ENCODE peak calls at places on chromosomes 7 and 10, in six cellular contexts. F is HCT116, X is SK-N-SH, S is GM23248, U is neural progenitor cell, C is IMR-90. G is an unnamed sample.

GRCh38 chr7:90709501-90710465 is 113.7 kb downstream of the CDK14 start:
- DNase-seq in C (peak; percentile 78), X (no peak), U (no peak), S (peak; percentile 70), F (no peak), G (peak; percentile 68)

GRCh38 chr7:41536116-41536515 is 166.8 kb downstream of the INHBA start:
- DNase-seq in U (no peak), X (no peak), S (no peak), F (no peak), C (no peak), G (peak; percentile 56)

GRCh38 chr10:32961343-32961891 is 3.4 kb upstream of the ITGB1 start:
- DNase-seq in X (no peak), U (no peak), S (no peak), C (no peak), F (no peak), G (no peak)

GRCh38 chr10:110522365-110522988 is 24.8 kb downstream of the DUSP5 start:
- DNase-seq in C (peak; percentile 65), U (no peak), X (no peak), F (no peak), S (peak; percentile 54), G (peak; percentile 73)

GRCh38 chr7:11486271-11486670 is 345.7 kb downstream of the THSD7A start:
- DNase-seq in U (no peak), F (no peak), X (no peak), S (peak; percentile 7), C (no peak), G (no peak)

GRCh38 chr10:131337656-131338055 is 26.1 kb upstream of the TCERG1L start:
- DNase-seq in U (no peak), F (no peak), X (no peak), S (no peak), C (no peak), G (no peak)

GRCh38 chr7:95104739-95105138 is 197.3 kb downstream of the PPP1R9A start:
- DNase-seq in F (peak; percentile 6), C (no peak), X (no peak), U (no peak), S (no peak), G (peak; percentile 38)

GRCh38 chr7:27192546-27193334 is 7.2 kb downstream of the HOXA13 start:
- DNase-seq in U (peak; percentile 53), C (no peak), S (peak; percentile 66), F (no peak), X (peak; percentile 67), G (no peak)

GRCh38 chr7:38628630-38629385 is 2.4 kb downstream of the AMPH start:
- DNase-seq in U (no peak), F (no peak), X (no peak), C (peak; percentile 82), S (peak; percentile 85), G (peak; percentile 76)

GRCh38 chr10:82221750-82222149 is 346.8 kb downstream of the NRG3 start:
- DNase-seq in S (no peak), F (no peak), X (no peak), U (peak; percentile 23), C (no peak), G (no peak)

GRCh38 chr7:46072722-46073121 is 151.7 kb upstream of the IGFBP3 start:
- DNase-seq in S (peak; percentile 22), F (no peak), C (no peak), U (no peak), X (no peak), G (peak; percentile 45)

GRCh38 chr7:157650131-157650631 is 313.4 kb downstream of the DNAJB6 start:
- DNase-seq in F (no peak), U (no peak), X (no peak), C (no peak), S (no peak), G (no peak)

GRCh38 chr7:69656890-69657289 is 58.6 kb downstream of the AUTS2 start:
- DNase-seq in S (peak; percentile 70), C (no peak), U (peak; percentile 47), X (peak; percentile 62), F (no peak), G (peak; percentile 40)

GRCh38 chr7:151743481-151743983 is 133.4 kb downstream of the PRKAG2 start:
- DNase-seq in S (no peak), X (no peak), U (no peak), C (no peak), F (no peak), G (no peak)

GRCh38 chr7:32256376-32256775 is 186.2 kb upstream of the PDE1C start:
- DNase-seq in F (no peak), C (no peak), S (no peak), X (no peak), U (no peak), G (no peak)

GRCh38 chr10:129319934-129320333 is 147.1 kb upstream of the MGMT start:
- DNase-seq in F (no peak), X (no peak), S (no peak), U (no peak), C (no peak), G (no peak)

GRCh38 chr10:100600218-100600617 is 64.5 kb downstream of the HIF1AN start:
- DNase-seq in S (peak; percentile 25), C (no peak), U (no peak), F (no peak), X (no peak), G (no peak)

GRCh38 chr7:25496394-25497103 is 268.3 kb upstream of the NPVF start:
- DNase-seq in C (no peak), S (no peak), X (no peak), F (no peak), U (no peak), G (no peak)

GRCh38 chr10:63542835-63543575 is 21.8 kb downstream of the REEP3 start:
- DNase-seq in C (peak; percentile 35), U (no peak), S (peak; percentile 63), X (no peak), F (peak; percentile 27), G (peak; percentile 18)

GRCh38 chr10:110852897-110853296 is 18.8 kb upstream of the PDCD4 start:
- DNase-seq in X (no peak), U (no peak), S (peak; percentile 18), F (no peak), C (no peak), G (no peak)

GRCh38 chr7:104267701-104268368 is 60.0 kb upstream of the ORC5 start:
- DNase-seq in U (no peak), X (peak; percentile 36), C (peak; percentile 28), F (no peak), S (peak; percentile 38), G (no peak)

GRCh38 chr7:27183682-27184341 is 1.2 kb downstream of the HOXA11 start:
- DNase-seq in X (peak; percentile 75), C (no peak), F (no peak), S (peak; percentile 78), U (peak; percentile 57), G (no peak)

GRCh38 chr7:116172353-116172752 is 38.0 kb upstream of the TES start:
- DNase-seq in U (no peak), C (peak; percentile 65), X (no peak), F (no peak), S (peak; percentile 45), G (no peak)

GRCh38 chr10:126014309-126014708 is 117.9 kb downstream of the FANK1 start:
- DNase-seq in F (no peak), C (peak; percentile 78), U (no peak), X (no peak), S (peak; percentile 69), G (peak; percentile 91)

GRCh38 chr10:89414879-89415821 is 782 bp downstream of the IFIT5 start:
- DNase-seq in C (peak; percentile 32), S (peak; percentile 71), F (no peak), X (peak; percentile 82), U (peak; percentile 60), G (peak; percentile 21)

GRCh38 chr10:62996925-62997324 is 136.2 kb upstream of the NRBF2 start:
- DNase-seq in X (no peak), U (no peak), S (no peak), C (no peak), F (no peak), G (peak; percentile 20)

DNA sequence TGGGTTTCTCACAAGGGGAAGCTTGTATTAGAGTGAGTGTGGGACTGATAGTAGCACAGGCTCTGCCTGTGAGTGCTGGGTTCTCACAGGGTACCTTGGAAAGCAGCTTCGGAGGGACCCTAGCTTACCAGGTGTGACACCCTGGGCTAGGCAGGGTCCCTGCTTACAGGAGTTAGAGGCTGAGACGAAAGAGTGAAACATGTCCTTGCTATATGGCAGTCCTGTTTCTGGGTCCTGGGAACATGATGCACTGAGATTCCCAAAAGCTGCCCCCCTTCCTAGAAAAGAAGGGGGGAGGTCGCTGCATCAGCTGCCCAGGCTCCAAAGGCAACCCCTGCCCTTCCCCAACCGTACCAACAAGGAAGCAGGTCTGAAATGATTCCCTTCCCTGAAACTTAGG is 6.3 kb upstream of the ARHGAP22 start:
- DNase-seq in S (no peak), X (no peak), F (no peak), C (no peak), U (no peak), G (no peak)
- H3K9ac ChIP-seq in S (no peak overlapping the region), X (no peak overlapping the region), F (no peak overlapping the region), C (no peak overlapping the region), U (no peak overlapping the region), G (no peak overlapping the region)

DNA sequence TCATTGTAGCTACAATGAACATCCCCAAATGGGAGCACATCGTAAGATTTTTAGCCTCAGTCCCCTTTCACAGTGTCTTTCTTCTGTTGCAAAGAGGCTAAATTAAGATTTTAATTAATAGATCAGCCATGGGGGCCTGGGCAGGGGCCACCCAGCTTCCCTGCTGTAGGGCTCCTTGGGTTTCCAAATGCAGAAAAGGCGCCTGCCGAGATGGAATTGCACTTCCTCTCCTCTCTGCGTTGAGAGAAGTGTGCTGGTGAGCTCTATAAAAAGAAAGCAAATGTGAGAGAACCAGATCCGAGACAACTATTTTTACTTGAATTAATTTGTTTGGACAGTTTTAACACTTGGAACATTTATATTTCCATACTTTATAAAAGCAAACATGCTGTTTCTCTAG is 998.2 kb downstream of the LRMDA start:
- DNase-seq in S (peak; percentile 25), F (no peak), U (no peak), C (no peak), X (no peak), G (no peak)
- H3K9ac ChIP-seq in S (no peak overlapping the region), F (no peak overlapping the region), U (no peak overlapping the region), C (no peak overlapping the region), X (no peak overlapping the region), G (no peak overlapping the region)

GRCh38 chr10:127149613-127150081 is 46.7 kb downstream of the INSYN2A start:
- DNase-seq in C (peak; percentile 49), U (no peak), X (no peak), F (no peak), S (peak; percentile 35), G (peak; percentile 63)

GRCh38 chr10:127150136-127150535 is 46.3 kb downstream of the INSYN2A start:
- DNase-seq in C (peak; percentile 75), S (peak; percentile 85), F (peak; percentile 27), U (no peak), X (no peak), G (peak; percentile 74)

GRCh38 chr10:127148066-127148932 is 48.1 kb downstream of the INSYN2A start:
- DNase-seq in C (peak; percentile 91), F (peak; percentile 80), U (no peak), S (peak; percentile 93), X (no peak), G (peak; percentile 90)

GRCh38 chr10:127151541-127151940 is 44.9 kb downstream of the INSYN2A start:
- DNase-seq in F (no peak), X (no peak), U (no peak), S (peak; percentile 26), C (peak; percentile 65), G (peak; percentile 83)

GRCh38 chr10:127148933-127149220 is 47.5 kb downstream of the INSYN2A start:
- DNase-seq in C (peak; percentile 87), S (peak; percentile 90), U (no peak), X (no peak), F (peak; percentile 66), G (peak; percentile 92)
- H3K9ac ChIP-seq in C (peak overlapping the region; percentile 28), S (peak overlapping the region; percentile 75), U (no peak overlapping the region), X (peak overlapping the region; percentile 55), F (peak overlapping the region; percentile 26), G (peak overlapping the region; percentile 65)

GRCh38 chr10:123136221-123136805 is 543 bp downstream of the HMX3 start:
- DNase-seq in S (no peak), X (no peak), U (no peak), C (no peak), F (no peak), G (no peak)
- H3K9ac ChIP-seq in S (no peak overlapping the region), X (no peak overlapping the region), U (no peak overlapping the region), C (no peak overlapping the region), F (no peak overlapping the region), G (no peak overlapping the region)